ENCODE peak calls at places on chromosomes 16 and 17, in four cellular contexts. K is right cardiac atrium, S is body of pancreas, N is IMR-90. Q is an unnamed sample. For H3K4me1, the result is how much of the 10 kb centered on the place peaks cover.

GRCh38 chr16:56929639-56930038 is 2.3 kb upstream of the HERPUD1 start:
- DNase-seq in S (no peak), K (no peak), N (no peak), Q (no peak)

GRCh38 chr17:8123695-8124349 is at the start of gene HES7:
- DNase-seq in K (no peak), N (peak), S (peak), Q (no peak)

GRCh38 chr17:83115832-83116231 is 36.4 kb downstream of the METRNL start:
- DNase-seq in N (no peak), K (peak), S (no peak), Q (no peak)

GRCh38 chr17:6435968-6436367 is 1.0 kb upstream of the AIPL1 start:
- DNase-seq in N (peak), K (peak), S (peak), Q (peak)

GRCh38 chr17:67133161-67133560 is 88.8 kb downstream of the CACNG1 start:
- DNase-seq in S (no peak), N (no peak), K (no peak), Q (no peak)

GRCh38 chr16:89589241-89589926 is 13.8 kb downstream of the CPNE7 start:
- DNase-seq in S (no peak), K (no peak), N (no peak), Q (no peak)

GRCh38 chr17:59851431-59852375 is 41.0 kb downstream of the TUBD1 start:
- DNase-seq in S (no peak), N (peak), K (no peak), Q (peak)

GRCh38 chr16:55480228-55480655 is 1.2 kb downstream of the MMP2 start:
- DNase-seq in S (peak), N (peak), K (peak), Q (peak)

GRCh38 chr16:46772463-46772862 is 24.3 kb upstream of the MYLK3 start:
- DNase-seq in K (no peak), N (no peak), S (no peak), Q (no peak)

GRCh38 chr17:2011421-2012371 is 13.4 kb downstream of the RTN4RL1 start:
- DNase-seq in K (peak), N (no peak), S (peak), Q (no peak)

GRCh38 chr16:29290631-29291247 is 115.8 kb downstream of the NPIPB11 start:
- DNase-seq in S (peak), N (peak), K (peak), Q (peak)

GRCh38 chr17:72667096-72668063 is 425.1 kb downstream of the SLC39A11 start:
- DNase-seq in S (no peak), K (no peak), N (no peak), Q (no peak)

GRCh38 chr17:76994237-76994637 is 126.0 kb downstream of the MGAT5B start:
- DNase-seq in S (no peak), K (peak), N (no peak), Q (no peak)

GRCh38 chr16:50712568-50712914 is 19.1 kb downstream of the NOD2 start:
- DNase-seq in K (no peak), S (no peak), N (peak), Q (no peak)

GRCh38 chr16:19210175-19210924 is 42.3 kb downstream of the SYT17 start:
- DNase-seq in K (no peak), S (no peak), N (peak), Q (no peak)

GRCh38 chr16:52825882-52826281 is 226.8 kb downstream of the CHD9NB start:
- DNase-seq in K (no peak), N (no peak), S (no peak), Q (no peak)

GRCh38 chr16:10009691-10010090 is 172.5 kb downstream of the GRIN2A start:
- DNase-seq in K (no peak), N (no peak), S (no peak), Q (no peak)

GRCh38 chr16:70254095-70254964 is 2.6 kb upstream of the EXOSC6 start:
- DNase-seq in N (peak), S (no peak), K (no peak), Q (no peak)

GRCh38 chr17:78597923-78598545 is 20.8 kb upstream of the DNAH17 start:
- DNase-seq in K (no peak), S (no peak), N (peak), Q (no peak)

GRCh38 chr17:78147315-78147998 is 1.3 kb downstream of the C17orf99 start:
- DNase-seq in K (no peak), N (no peak), S (peak), Q (no peak)

GRCh38 chr16:70561623-70562022 is 38.0 kb downstream of the SF3B3 start:
- DNase-seq in K (no peak), S (no peak), N (no peak), Q (peak)

GRCh38 chr16:27379919-27380318 is 22.1 kb upstream of the IL21R start:
- DNase-seq in K (no peak), N (no peak), S (no peak), Q (no peak)

GRCh38 chr17:57356722-57357391 is 100.5 kb downstream of the MSI2 start:
- DNase-seq in N (no peak), S (no peak), K (no peak), Q (no peak)

GRCh38 chr16:9844361-9844760 is 337.9 kb downstream of the GRIN2A start:
- DNase-seq in K (no peak), N (no peak), S (no peak), Q (no peak)

GRCh38 chr17:8532021-8532420 is 96.3 kb downstream of the NDEL1 start:
- DNase-seq in N (peak), K (no peak), S (peak), Q (no peak)

GRCh38 chr17:15220785-15221184 is 44.3 kb downstream of the PMP22 start:
- DNase-seq in S (no peak), K (no peak), N (no peak), Q (no peak)

GRCh38 chr17:78425429-78425828 is 47.0 kb downstream of the PGS1 start:
- DNase-seq in N (no peak), S (no peak), K (peak), Q (no peak)

GRCh38 chr17:49061524-49061943 is 64.3 kb downstream of the IGF2BP1 start:
- DNase-seq in S (no peak), N (peak), K (no peak), Q (no peak)

GRCh38 chr16:85570735-85571562 is 42.2 kb upstream of the GSE1 start:
- DNase-seq in K (peak), N (no peak), S (no peak), Q (no peak)

GRCh38 chr16:85924675-85925074 is 25.7 kb downstream of the IRF8 start:
- DNase-seq in S (no peak), N (no peak), K (no peak), Q (no peak)

GRCh38 chr16:4203748-4204147 is 38.1 kb downstream of the SRL start:
- DNase-seq in S (no peak), K (no peak), N (no peak), Q (no peak)

GRCh38 chr17:44376124-44376523 is 12.5 kb upstream of the FAM171A2 start:
- DNase-seq in N (peak), S (no peak), K (peak), Q (peak)

GRCh38 chr16:10521681-10522274 is 58.6 kb downstream of the EMP2 start:
- DNase-seq in S (peak), N (peak), K (peak), Q (peak)

GRCh38 chr16:22652463-22652845 is 141.8 kb downstream of the NPIPB5 start:
- DNase-seq in K (no peak), N (no peak), S (no peak), Q (no peak)

GRCh38 chr17:12789976-12790805 is 893 bp downstream of the ARHGAP44 start:
- DNase-seq in S (peak), N (no peak), K (no peak), Q (no peak)

GRCh38 chr16:77993111-77993571 is 29.2 kb upstream of the CLEC3A start:
- DNase-seq in N (peak), S (no peak), K (no peak), Q (no peak)

DNA sequence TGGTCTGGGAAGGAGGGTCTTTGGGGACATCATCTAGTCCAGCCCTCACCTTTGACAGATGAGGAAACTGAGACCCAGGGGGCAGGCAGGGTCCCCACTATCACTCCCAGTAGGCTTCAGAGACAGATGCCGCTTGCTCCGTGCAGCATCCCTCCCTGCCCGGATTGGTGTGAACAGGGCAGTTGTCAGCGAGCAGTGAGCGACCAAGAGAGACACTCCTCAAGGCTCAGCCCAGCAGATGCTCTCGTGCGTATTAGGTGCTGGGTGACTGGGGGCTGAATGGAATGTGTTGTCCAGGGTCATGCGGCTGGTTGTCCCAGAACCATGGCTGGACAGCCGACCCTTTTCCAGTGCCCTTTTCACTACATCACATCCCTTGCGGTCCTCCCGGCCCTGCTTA is 49.0 kb downstream of the MPRIP start:
- DNase-seq in N (no peak), K (no peak), S (no peak), Q (no peak)
- H3K4me3 ChIP-seq in N (no peak), K (no peak), S (no peak), Q (no peak)

GRCh38 chr17:50209472-50210248 is 8.2 kb upstream of the COL1A1 start:
- DNase-seq in S (peak), K (peak), N (peak), Q (peak)
- H3K4me1 ChIP-seq in S (under half), K (under half), N (half or more), Q (under half)

GRCh38 chr17:4877089-4877488 is 22.2 kb upstream of the C17orf107 start:
- DNase-seq in K (no peak), N (no peak), S (no peak), Q (no peak)
- H3K27ac ChIP-seq in K (no peak), N (no peak), S (no peak), Q (no peak)

GRCh38 chr17:16973760-16974540 is 2.0 kb upstream of the TNFRSF13B start:
- DNase-seq in K (no peak), S (no peak), N (no peak), Q (no peak)

GRCh38 chr17:16971458-16972338 is at the start of gene TNFRSF13B:
- DNase-seq in K (no peak), N (no peak), S (no peak), Q (no peak)

GRCh38 chr17:16968786-16969185 is 3.1 kb downstream of the TNFRSF13B start:
- DNase-seq in N (no peak), S (no peak), K (no peak), Q (no peak)

GRCh38 chr17:16972346-16972745 is 428 bp upstream of the TNFRSF13B start:
- DNase-seq in K (no peak), S (no peak), N (no peak), Q (no peak)

GRCh38 chr17:16969931-16970906 is 1.7 kb downstream of the TNFRSF13B start:
- DNase-seq in S (no peak), N (no peak), K (no peak), Q (no peak)
- H3K4me3 ChIP-seq in S (no peak), N (no peak), K (no peak), Q (no peak)

DNA sequence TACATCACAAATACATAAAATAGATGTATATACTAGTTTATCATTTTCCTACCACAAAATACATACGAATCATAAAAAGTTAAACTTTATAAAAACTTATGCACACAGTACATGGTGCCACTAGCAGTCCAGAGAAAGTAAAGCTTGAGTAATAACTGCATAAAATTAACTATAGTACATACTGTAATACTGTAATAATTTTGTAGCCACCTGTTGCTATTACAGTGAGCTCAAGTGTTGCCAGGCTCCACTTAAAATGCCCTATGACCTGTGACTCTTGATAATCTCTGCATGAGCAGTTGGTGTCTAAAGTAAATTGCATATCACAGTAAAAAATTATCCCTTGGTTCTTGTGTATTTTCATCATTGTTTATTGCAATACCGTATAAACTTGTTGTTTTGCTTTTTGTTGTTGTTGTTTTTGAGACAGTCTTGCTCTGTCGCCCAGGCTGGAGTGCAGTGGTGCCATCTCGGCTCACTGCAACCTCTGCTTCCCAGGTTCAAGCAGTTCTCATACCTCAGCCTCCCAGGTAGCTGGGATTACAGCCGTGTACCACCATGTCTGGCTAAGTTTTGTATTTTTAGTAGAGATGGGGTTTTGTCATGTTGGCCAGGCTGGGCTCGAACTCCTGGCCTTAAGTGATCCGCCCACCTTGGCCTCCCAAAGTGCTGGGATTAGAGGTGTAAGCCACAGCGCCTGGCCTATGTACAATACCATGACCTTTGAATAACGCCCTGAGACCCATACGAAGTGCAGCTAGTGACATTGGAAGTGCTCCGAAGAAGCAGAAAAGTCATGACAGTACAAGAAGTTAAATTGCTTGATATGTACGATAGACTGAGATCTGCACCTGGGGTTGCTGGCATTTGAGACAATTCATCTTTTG is 6.6 kb downstream of the LUC7L3 start:
- DNase-seq in N (no peak), S (no peak), K (no peak), Q (no peak)
- H3K4me1 ChIP-seq in N (under half), S (half or more), K (under half), Q (under half)

GRCh38 chr16:63575031-63575430 is 1538.8 kb upstream of the CDH8 start:
- DNase-seq in S (no peak), K (no peak), N (no peak), Q (no peak)

GRCh38 chr16:63577891-63578290 is 1541.7 kb upstream of the CDH8 start:
- DNase-seq in K (no peak), S (no peak), N (no peak), Q (no peak)

GRCh38 chr16:63581560-63581959 is 1540.3 kb downstream of the CDH11 start:
- DNase-seq in K (peak), S (no peak), N (no peak), Q (no peak)

DNA sequence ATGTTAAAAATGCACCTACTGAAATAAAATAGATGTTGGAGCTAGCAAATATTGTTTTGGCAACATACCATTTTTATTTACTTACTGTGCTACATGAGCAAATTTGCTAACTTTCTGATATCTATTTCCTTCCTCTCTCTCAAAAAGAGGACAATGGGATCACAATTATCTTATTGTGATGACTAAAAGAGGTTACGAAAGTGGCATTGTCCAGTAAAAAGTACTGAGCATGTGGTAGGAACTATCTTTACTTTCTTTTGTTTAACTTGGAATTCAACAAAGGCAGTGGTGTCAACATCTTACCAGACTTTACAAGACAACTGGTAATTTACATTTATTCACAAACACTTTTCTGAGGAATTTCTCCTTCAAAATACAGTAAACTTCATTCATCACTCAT is 1542.6 kb upstream of the CDH8 start:
- DNase-seq in S (no peak), N (no peak), K (no peak), Q (no peak)
- H3K27ac ChIP-seq in S (no peak), N (no peak), K (no peak), Q (no peak)

GRCh38 chr17:81182596-81182995 is 16.6 kb upstream of the AATK start:
- DNase-seq in N (no peak), S (no peak), K (no peak), Q (no peak)
- H3K4me3 ChIP-seq in N (no peak), S (no peak), K (no peak), Q (no peak)